ENCODE peak calls at places on chromosomes 11 and 22, in ten cellular contexts. H, K, C, F, X, E, A, M, T and G are unnamed samples.

GRCh38 chr11:61888043-61888442 is 3.3 kb downstream of the FADS3 start:
- DNase-seq in A (peak; percentile 96), M (peak; percentile 87), T (peak; percentile 46), K (peak; percentile 78), C (peak; percentile 78), E (peak; percentile 41), X (no peak), H (peak; percentile 94), F (no peak), G (peak; percentile 68)

GRCh38 chr22:20985720-20986119 is 3.6 kb downstream of the LZTR1 start:
- DNase-seq in M (no peak), T (no peak), F (no peak), C (no peak), X (no peak), H (no peak), A (no peak), K (no peak), E (no peak), G (no peak)

GRCh38 chr22:31544481-31545480 is 48.4 kb downstream of the SFI1 start:
- DNase-seq in F (no peak), E (no peak), M (no peak), X (no peak), C (no peak), K (no peak), T (no peak), A (no peak), H (no peak), G (peak; percentile 54)

GRCh38 chr11:128757886-128758612 is 64.2 kb downstream of the FLI1 start:
- DNase-seq in A (no peak), H (no peak), C (no peak), K (no peak), F (no peak), M (no peak), E (no peak), X (no peak), T (no peak), G (no peak)

GRCh38 chr22:46726986-46727317 is 11.1 kb downstream of the CERK start:
- DNase-seq in F (no peak), E (no peak), X (no peak), H (no peak), K (no peak), T (no peak), A (no peak), M (no peak), C (no peak), G (no peak)

GRCh38 chr11:2898366-2899079 is 12.9 kb upstream of the CDKN1C start:
- DNase-seq in H (peak; percentile 84), K (peak; percentile 87), F (no peak), A (peak; percentile 95), T (peak; percentile 15), M (peak; percentile 89), E (peak; percentile 53), C (peak; percentile 58), X (peak; percentile 45), G (peak; percentile 55)

GRCh38 chr11:26095340-26095739 is 236.6 kb upstream of the ANO3 start:
- DNase-seq in A (no peak), T (no peak), X (no peak), C (no peak), H (no peak), E (no peak), M (no peak), F (no peak), K (no peak), G (no peak)

GRCh38 chr11:28514391-28514790 is 406.2 kb downstream of the METTL15 start:
- DNase-seq in H (no peak), F (no peak), C (no peak), E (no peak), T (no peak), K (peak; percentile 31), A (no peak), X (no peak), M (no peak), G (no peak)

GRCh38 chr11:57466680-57467079 is 6.4 kb downstream of the RTN4RL2 start:
- DNase-seq in A (no peak), K (no peak), M (no peak), F (no peak), C (no peak), T (no peak), H (no peak), X (no peak), E (no peak), G (no peak)

GRCh38 chr11:69873166-69874077 is 54.2 kb upstream of the FGF3 start:
- DNase-seq in C (no peak), H (no peak), M (no peak), E (no peak), K (no peak), T (no peak), A (no peak), X (no peak), F (no peak), G (no peak)

GRCh38 chr11:130671801-130672700 is 223.6 kb downstream of the ADAMTS15 start:
- DNase-seq in K (peak; percentile 89), C (peak; percentile 77), A (peak; percentile 7), M (peak; percentile 74), T (no peak), E (no peak), H (peak; percentile 88), F (no peak), X (no peak), G (peak; percentile 56)

GRCh38 chr11:11987503-11988022 is 20.9 kb downstream of the DKK3 start:
- DNase-seq in X (no peak), M (no peak), K (peak; percentile 63), H (no peak), C (no peak), F (no peak), T (no peak), A (no peak), E (no peak), G (no peak)

GRCh38 chr11:80694385-80694784 is 1253.6 kb upstream of the TENM4 start:
- DNase-seq in X (no peak), F (no peak), K (no peak), C (no peak), E (no peak), H (no peak), A (no peak), T (no peak), M (no peak), G (peak; percentile 54)

GRCh38 chr22:45551310-45552016 is 48.8 kb downstream of the FBLN1 start:
- DNase-seq in E (no peak), F (peak; percentile 55), C (no peak), M (no peak), A (no peak), K (peak; percentile 80), T (no peak), H (no peak), X (no peak), G (no peak)

GRCh38 chr11:103851166-103851651 is 185.2 kb upstream of the DDI1 start:
- DNase-seq in F (no peak), T (no peak), X (no peak), H (no peak), A (no peak), M (no peak), K (peak; percentile 98), E (no peak), C (peak; percentile 4), G (peak; percentile 73)

GRCh38 chr11:17642370-17642769 is 77.0 kb upstream of the MYOD1 start:
- DNase-seq in E (no peak), M (no peak), F (no peak), K (no peak), A (no peak), X (no peak), H (no peak), T (no peak), C (no peak), G (no peak)